ENCODE peak calls at places on chromosomes 5 and 9, in ten cellular contexts. One of them, this sample, is unnamed.

GRCh38 chr9:38229830-38230155 is 160.8 kb upstream of the SHB start:
- DNase-seq in stimulated activated CD4-positive, alpha-beta T cell treated with anti-CD3 and anti-CD28 coated beads, Interleukin-15, amount 100 ng/mL, for 24 hours: no peak
- DNase-seq in HEK293T: no peak
- DNase-seq in NCI-H446: no peak
- DNase-seq in hypothalamus: no peak
- DNase-seq in amygdala: no peak
- DNase-seq in stimulated activated CD8-positive, alpha-beta memory T cell treated with anti-CD3 and anti-CD28 coated beads, Interleukin-2, amount 100 ng/mL, for 1 hour: no peak
- DNase-seq in mucosa of gallbladder: no peak
- DNase-seq in T-helper 22 cell: no peak
- DNase-seq in NCI-H774: no peak
- DNase-seq in this sample: no peak

GRCh38 chr5:173888473-173889135 is 455 bp downstream of the CPEB4 start:
- DNase-seq in stimulated activated CD4-positive, alpha-beta T cell treated with anti-CD3 and anti-CD28 coated beads, Interleukin-15, amount 100 ng/mL, for 24 hours: peak
- DNase-seq in HEK293T: no peak
- DNase-seq in NCI-H446: no peak
- DNase-seq in hypothalamus: no peak
- DNase-seq in amygdala: no peak
- DNase-seq in stimulated activated CD8-positive, alpha-beta memory T cell treated with anti-CD3 and anti-CD28 coated beads, Interleukin-2, amount 100 ng/mL, for 1 hour: no peak
- DNase-seq in mucosa of gallbladder: no peak
- DNase-seq in T-helper 22 cell: no peak
- DNase-seq in NCI-H774: no peak
- DNase-seq in this sample: peak

GRCh38 chr5:176819476-176819875 is 9.1 kb downstream of the UNC5A start:
- DNase-seq in stimulated activated CD4-positive, alpha-beta T cell treated with anti-CD3 and anti-CD28 coated beads, Interleukin-15, amount 100 ng/mL, for 24 hours: no peak
- DNase-seq in HEK293T: no peak
- DNase-seq in NCI-H446: no peak
- DNase-seq in hypothalamus: no peak
- DNase-seq in amygdala: no peak
- DNase-seq in stimulated activated CD8-positive, alpha-beta memory T cell treated with anti-CD3 and anti-CD28 coated beads, Interleukin-2, amount 100 ng/mL, for 1 hour: no peak
- DNase-seq in mucosa of gallbladder: no peak
- DNase-seq in T-helper 22 cell: no peak
- DNase-seq in NCI-H774: no peak
- DNase-seq in this sample: no peak

GRCh38 chr5:90308787-90309585 is 100.6 kb downstream of the CETN3 start:
- DNase-seq in stimulated activated CD4-positive, alpha-beta T cell treated with anti-CD3 and anti-CD28 coated beads, Interleukin-15, amount 100 ng/mL, for 24 hours: no peak
- DNase-seq in HEK293T: no peak
- DNase-seq in NCI-H446: no peak
- DNase-seq in hypothalamus: no peak
- DNase-seq in amygdala: no peak
- DNase-seq in stimulated activated CD8-positive, alpha-beta memory T cell treated with anti-CD3 and anti-CD28 coated beads, Interleukin-2, amount 100 ng/mL, for 1 hour: no peak
- DNase-seq in mucosa of gallbladder: no peak
- DNase-seq in T-helper 22 cell: no peak
- DNase-seq in NCI-H774: no peak
- DNase-seq in this sample: no peak

GRCh38 chr5:141392429-141393198 is at the start of gene PCDHGA8:
- DNase-seq in stimulated activated CD4-positive, alpha-beta T cell treated with anti-CD3 and anti-CD28 coated beads, Interleukin-15, amount 100 ng/mL, for 24 hours: no peak
- DNase-seq in HEK293T: no peak
- DNase-seq in NCI-H446: no peak
- DNase-seq in hypothalamus: no peak
- DNase-seq in amygdala: no peak
- DNase-seq in stimulated activated CD8-positive, alpha-beta memory T cell treated with anti-CD3 and anti-CD28 coated beads, Interleukin-2, amount 100 ng/mL, for 1 hour: no peak
- DNase-seq in mucosa of gallbladder: no peak
- DNase-seq in T-helper 22 cell: no peak
- DNase-seq in NCI-H774: no peak
- DNase-seq in this sample: no peak

GRCh38 chr5:135012033-135012588 is 21.9 kb downstream of the PITX1 start:
- DNase-seq in stimulated activated CD4-positive, alpha-beta T cell treated with anti-CD3 and anti-CD28 coated beads, Interleukin-15, amount 100 ng/mL, for 24 hours: no peak
- DNase-seq in HEK293T: no peak
- DNase-seq in NCI-H446: no peak
- DNase-seq in hypothalamus: no peak
- DNase-seq in amygdala: no peak
- DNase-seq in stimulated activated CD8-positive, alpha-beta memory T cell treated with anti-CD3 and anti-CD28 coated beads, Interleukin-2, amount 100 ng/mL, for 1 hour: no peak
- DNase-seq in mucosa of gallbladder: no peak
- DNase-seq in T-helper 22 cell: no peak
- DNase-seq in NCI-H774: no peak
- DNase-seq in this sample: no peak

GRCh38 chr5:139272471-139273321 is 20.8 kb upstream of the MATR3 start:
- DNase-seq in stimulated activated CD4-positive, alpha-beta T cell treated with anti-CD3 and anti-CD28 coated beads, Interleukin-15, amount 100 ng/mL, for 24 hours: peak
- DNase-seq in HEK293T: no peak
- DNase-seq in NCI-H446: no peak
- DNase-seq in hypothalamus: no peak
- DNase-seq in amygdala: no peak
- DNase-seq in stimulated activated CD8-positive, alpha-beta memory T cell treated with anti-CD3 and anti-CD28 coated beads, Interleukin-2, amount 100 ng/mL, for 1 hour: no peak
- DNase-seq in mucosa of gallbladder: peak
- DNase-seq in T-helper 22 cell: no peak
- DNase-seq in NCI-H774: peak
- DNase-seq in this sample: peak

GRCh38 chr9:78130853-78131252 is 99.2 kb upstream of the GNAQ start:
- DNase-seq in stimulated activated CD4-positive, alpha-beta T cell treated with anti-CD3 and anti-CD28 coated beads, Interleukin-15, amount 100 ng/mL, for 24 hours: no peak
- DNase-seq in HEK293T: no peak
- DNase-seq in NCI-H446: no peak
- DNase-seq in hypothalamus: no peak
- DNase-seq in amygdala: no peak
- DNase-seq in stimulated activated CD8-positive, alpha-beta memory T cell treated with anti-CD3 and anti-CD28 coated beads, Interleukin-2, amount 100 ng/mL, for 1 hour: no peak
- DNase-seq in mucosa of gallbladder: no peak
- DNase-seq in T-helper 22 cell: no peak
- DNase-seq in NCI-H774: no peak
- DNase-seq in this sample: no peak

GRCh38 chr5:73312872-73313510 is 135.6 kb downstream of the FOXD1 start:
- DNase-seq in stimulated activated CD4-positive, alpha-beta T cell treated with anti-CD3 and anti-CD28 coated beads, Interleukin-15, amount 100 ng/mL, for 24 hours: no peak
- DNase-seq in HEK293T: no peak
- DNase-seq in NCI-H446: no peak
- DNase-seq in hypothalamus: no peak
- DNase-seq in amygdala: no peak
- DNase-seq in stimulated activated CD8-positive, alpha-beta memory T cell treated with anti-CD3 and anti-CD28 coated beads, Interleukin-2, amount 100 ng/mL, for 1 hour: no peak
- DNase-seq in mucosa of gallbladder: no peak
- DNase-seq in T-helper 22 cell: no peak
- DNase-seq in NCI-H774: no peak
- DNase-seq in this sample: no peak

GRCh38 chr5:102718819-102719218 is 36.3 kb upstream of the PAM start:
- DNase-seq in stimulated activated CD4-positive, alpha-beta T cell treated with anti-CD3 and anti-CD28 coated beads, Interleukin-15, amount 100 ng/mL, for 24 hours: no peak
- DNase-seq in HEK293T: no peak
- DNase-seq in NCI-H446: no peak
- DNase-seq in hypothalamus: no peak
- DNase-seq in amygdala: no peak
- DNase-seq in stimulated activated CD8-positive, alpha-beta memory T cell treated with anti-CD3 and anti-CD28 coated beads, Interleukin-2, amount 100 ng/mL, for 1 hour: no peak
- DNase-seq in mucosa of gallbladder: no peak
- DNase-seq in T-helper 22 cell: no peak
- DNase-seq in NCI-H774: no peak
- DNase-seq in this sample: no peak

GRCh38 chr5:140223567-140223966 is 48.6 kb downstream of the CYSTM1 start:
- DNase-seq in stimulated activated CD4-positive, alpha-beta T cell treated with anti-CD3 and anti-CD28 coated beads, Interleukin-15, amount 100 ng/mL, for 24 hours: no peak
- DNase-seq in HEK293T: no peak
- DNase-seq in NCI-H446: no peak
- DNase-seq in hypothalamus: no peak
- DNase-seq in amygdala: no peak
- DNase-seq in stimulated activated CD8-positive, alpha-beta memory T cell treated with anti-CD3 and anti-CD28 coated beads, Interleukin-2, amount 100 ng/mL, for 1 hour: no peak
- DNase-seq in mucosa of gallbladder: no peak
- DNase-seq in T-helper 22 cell: no peak
- DNase-seq in NCI-H774: no peak
- DNase-seq in this sample: no peak

GRCh38 chr9:87867391-87867790 is 15.3 kb upstream of the SPATA31E1 start:
- DNase-seq in stimulated activated CD4-positive, alpha-beta T cell treated with anti-CD3 and anti-CD28 coated beads, Interleukin-15, amount 100 ng/mL, for 24 hours: no peak
- DNase-seq in HEK293T: no peak
- DNase-seq in NCI-H446: no peak
- DNase-seq in hypothalamus: no peak
- DNase-seq in amygdala: no peak
- DNase-seq in stimulated activated CD8-positive, alpha-beta memory T cell treated with anti-CD3 and anti-CD28 coated beads, Interleukin-2, amount 100 ng/mL, for 1 hour: no peak
- DNase-seq in mucosa of gallbladder: no peak
- DNase-seq in T-helper 22 cell: no peak
- DNase-seq in NCI-H774: no peak
- DNase-seq in this sample: no peak

GRCh38 chr5:142839711-142840441 is 69.7 kb downstream of the ARHGAP26 start:
- DNase-seq in stimulated activated CD4-positive, alpha-beta T cell treated with anti-CD3 and anti-CD28 coated beads, Interleukin-15, amount 100 ng/mL, for 24 hours: no peak
- DNase-seq in HEK293T: no peak
- DNase-seq in NCI-H446: no peak
- DNase-seq in hypothalamus: no peak
- DNase-seq in amygdala: no peak
- DNase-seq in stimulated activated CD8-positive, alpha-beta memory T cell treated with anti-CD3 and anti-CD28 coated beads, Interleukin-2, amount 100 ng/mL, for 1 hour: no peak
- DNase-seq in mucosa of gallbladder: peak
- DNase-seq in T-helper 22 cell: no peak
- DNase-seq in NCI-H774: no peak
- DNase-seq in this sample: peak

GRCh38 chr9:33475357-33475756 is 1.6 kb upstream of the NOL6 start:
- DNase-seq in stimulated activated CD4-positive, alpha-beta T cell treated with anti-CD3 and anti-CD28 coated beads, Interleukin-15, amount 100 ng/mL, for 24 hours: no peak
- DNase-seq in HEK293T: no peak
- DNase-seq in NCI-H446: no peak
- DNase-seq in hypothalamus: no peak
- DNase-seq in amygdala: no peak
- DNase-seq in stimulated activated CD8-positive, alpha-beta memory T cell treated with anti-CD3 and anti-CD28 coated beads, Interleukin-2, amount 100 ng/mL, for 1 hour: no peak
- DNase-seq in mucosa of gallbladder: no peak
- DNase-seq in T-helper 22 cell: no peak
- DNase-seq in NCI-H774: no peak
- DNase-seq in this sample: no peak

GRCh38 chr5:27450607-27451006 is 412.2 kb upstream of the CDH9 start:
- DNase-seq in stimulated activated CD4-positive, alpha-beta T cell treated with anti-CD3 and anti-CD28 coated beads, Interleukin-15, amount 100 ng/mL, for 24 hours: no peak
- DNase-seq in HEK293T: no peak
- DNase-seq in NCI-H446: no peak
- DNase-seq in hypothalamus: no peak
- DNase-seq in amygdala: no peak
- DNase-seq in stimulated activated CD8-positive, alpha-beta memory T cell treated with anti-CD3 and anti-CD28 coated beads, Interleukin-2, amount 100 ng/mL, for 1 hour: no peak
- DNase-seq in mucosa of gallbladder: no peak
- DNase-seq in T-helper 22 cell: no peak
- DNase-seq in NCI-H774: peak
- DNase-seq in this sample: peak

This sample was measured in cardiac muscle cell.